ENCODE peak calls at places on chromosome 19, in five cellular contexts. P is CD4-positive, alpha-beta T cell; U is activated CD4-positive, alpha-beta T cell treated with anti-CD3 and anti-CD28 coated beads, Interleukin-2, amount 50 U/mL, for 24 hours; O is astrocyte of the spinal cord; H is PC-3. B is an unnamed sample.

GRCh38 chr19:46180701-46181385 is 32.8 kb downstream of the IGFL2 start:
- DNase-seq in P (no peak), U (no peak), H (peak), O (peak), B (no peak)

GRCh38 chr19:55365245-55365644 is 2.2 kb upstream of the GARIN5B start:
- DNase-seq in O (no peak), U (no peak), P (no peak), H (no peak), B (no peak)

GRCh38 chr19:32599736-32600157 is 18.8 kb downstream of the PDCD5 start:
- DNase-seq in O (peak), U (peak), H (peak), P (peak), B (no peak)

GRCh38 chr19:48516536-48516935 is 4.9 kb upstream of the LMTK3 start:
- DNase-seq in U (no peak), H (no peak), P (no peak), O (no peak), B (no peak)

GRCh38 chr19:41821003-41821735 is 23.3 kb downstream of the LYPD4 start:
- DNase-seq in U (peak), P (peak), O (no peak), H (peak), B (peak)

GRCh38 chr19:18589380-18590272 is 1.0 kb downstream of the REX1BD start:
- DNase-seq in U (no peak), H (peak), P (peak), O (peak), B (peak)

GRCh38 chr19:6800991-6801396 is 28.5 kb downstream of the VAV1 start:
- DNase-seq in O (peak), P (no peak), H (peak), U (no peak), B (no peak)

GRCh38 chr19:50281491-50281890 is 47.7 kb downstream of the KCNC3 start:
- DNase-seq in P (no peak), O (no peak), H (no peak), U (no peak), B (no peak)

GRCh38 chr19:46952874-46953273 is 66.8 kb upstream of the NPAS1 start:
- DNase-seq in H (no peak), O (no peak), P (no peak), U (no peak), B (no peak)

GRCh38 chr19:5170329-5170745 is 170.3 kb downstream of the PTPRS start:
- DNase-seq in U (peak), H (no peak), P (peak), O (no peak), B (peak)

GRCh38 chr19:12773571-12773970 is 1.8 kb downstream of the HOOK2 start:
- DNase-seq in H (peak), O (no peak), U (no peak), P (no peak), B (no peak)

GRCh38 chr19:56144816-56145215 is 3.7 kb downstream of the ZNF444 start:
- DNase-seq in O (no peak), P (no peak), H (no peak), U (no peak), B (no peak)

GRCh38 chr19:13282486-13283065 is 132.4 kb downstream of the IER2 start:
- DNase-seq in P (no peak), O (no peak), U (no peak), H (no peak), B (no peak)

B was measured in activated T-helper 1 cell treated with Interleukin-2 at 50 U/mL for 16 hours.